ENCODE peak calls at places on chromosomes 16 and 17, in ten cellular contexts. One of them, this sample, is unnamed.

GRCh38 chr16:53358884-53359283 is 75.4 kb upstream of the RBL2 start:
- DNase-seq in nephron progenitor cell: no peak
- DNase-seq in hepatocyte: no peak
- DNase-seq in WTC11: no peak
- DNase-seq in HFFc6: no peak
- DNase-seq in spleen: no peak
- DNase-seq in GM23338: no peak
- DNase-seq in fibroblast of mammary gland: no peak
- DNase-seq in fibroblast of lung: no peak
- DNase-seq in bronchial epithelial cell: no peak
- DNase-seq in this sample: no peak

GRCh38 chr17:16377804-16378400 is 3.0 kb upstream of the UBB start:
- DNase-seq in nephron progenitor cell: no peak
- DNase-seq in hepatocyte: no peak
- DNase-seq in WTC11: no peak
- DNase-seq in HFFc6: peak
- DNase-seq in spleen: no peak
- DNase-seq in GM23338: no peak
- DNase-seq in fibroblast of mammary gland: peak
- DNase-seq in fibroblast of lung: peak
- DNase-seq in bronchial epithelial cell: peak
- DNase-seq in this sample: peak

GRCh38 chr16:27843800-27844199 is 219.7 kb downstream of the GSG1L start:
- DNase-seq in nephron progenitor cell: no peak
- DNase-seq in hepatocyte: no peak
- DNase-seq in WTC11: no peak
- DNase-seq in HFFc6: no peak
- DNase-seq in spleen: peak
- DNase-seq in GM23338: no peak
- DNase-seq in fibroblast of mammary gland: no peak
- DNase-seq in fibroblast of lung: no peak
- DNase-seq in bronchial epithelial cell: no peak
- DNase-seq in this sample: no peak

GRCh38 chr16:86828653-86829052 is 250.3 kb downstream of the FOXL1 start:
- DNase-seq in nephron progenitor cell: no peak
- DNase-seq in hepatocyte: no peak
- DNase-seq in WTC11: no peak
- DNase-seq in HFFc6: no peak
- DNase-seq in spleen: peak
- DNase-seq in GM23338: no peak
- DNase-seq in fibroblast of mammary gland: no peak
- DNase-seq in fibroblast of lung: no peak
- DNase-seq in bronchial epithelial cell: no peak
- DNase-seq in this sample: no peak

GRCh38 chr16:72637306-72637705 is 410.6 kb downstream of the ZFHX3 start:
- DNase-seq in nephron progenitor cell: no peak
- DNase-seq in hepatocyte: peak
- DNase-seq in WTC11: no peak
- DNase-seq in HFFc6: peak
- DNase-seq in spleen: no peak
- DNase-seq in GM23338: no peak
- DNase-seq in fibroblast of mammary gland: peak
- DNase-seq in fibroblast of lung: peak
- DNase-seq in bronchial epithelial cell: peak
- DNase-seq in this sample: peak

GRCh38 chr17:6346387-6346786 is 88.5 kb downstream of the AIPL1 start:
- DNase-seq in nephron progenitor cell: no peak
- DNase-seq in hepatocyte: no peak
- DNase-seq in WTC11: no peak
- DNase-seq in HFFc6: no peak
- DNase-seq in spleen: no peak
- DNase-seq in GM23338: no peak
- DNase-seq in fibroblast of mammary gland: no peak
- DNase-seq in fibroblast of lung: no peak
- DNase-seq in bronchial epithelial cell: no peak
- DNase-seq in this sample: no peak

GRCh38 chr17:69912819-69913218 is 162.2 kb upstream of the KCNJ16 start:
- DNase-seq in nephron progenitor cell: no peak
- DNase-seq in hepatocyte: no peak
- DNase-seq in WTC11: no peak
- DNase-seq in HFFc6: no peak
- DNase-seq in spleen: no peak
- DNase-seq in GM23338: no peak
- DNase-seq in fibroblast of mammary gland: no peak
- DNase-seq in fibroblast of lung: no peak
- DNase-seq in bronchial epithelial cell: no peak
- DNase-seq in this sample: no peak

GRCh38 chr16:11053916-11054460 is 109.6 kb downstream of the CLEC16A start:
- DNase-seq in nephron progenitor cell: no peak
- DNase-seq in hepatocyte: no peak
- DNase-seq in WTC11: no peak
- DNase-seq in HFFc6: no peak
- DNase-seq in spleen: no peak
- DNase-seq in GM23338: no peak
- DNase-seq in fibroblast of mammary gland: no peak
- DNase-seq in fibroblast of lung: no peak
- DNase-seq in bronchial epithelial cell: no peak
- DNase-seq in this sample: no peak

GRCh38 chr16:71846443-71846842 is 667 bp downstream of the ATXN1L start:
- DNase-seq in nephron progenitor cell: peak
- DNase-seq in hepatocyte: peak
- DNase-seq in WTC11: peak
- DNase-seq in HFFc6: no peak
- DNase-seq in spleen: no peak
- DNase-seq in GM23338: peak
- DNase-seq in fibroblast of mammary gland: peak
- DNase-seq in fibroblast of lung: peak
- DNase-seq in bronchial epithelial cell: no peak
- DNase-seq in this sample: peak

GRCh38 chr16:30698816-30699614 is at the start of gene SRCAP:
- DNase-seq in nephron progenitor cell: peak
- DNase-seq in hepatocyte: peak
- DNase-seq in WTC11: peak
- DNase-seq in HFFc6: peak
- DNase-seq in spleen: peak
- DNase-seq in GM23338: peak
- DNase-seq in fibroblast of mammary gland: peak
- DNase-seq in fibroblast of lung: peak
- DNase-seq in bronchial epithelial cell: peak
- DNase-seq in this sample: peak

GRCh38 chr17:10197721-10198508 is 491 bp downstream of the GAS7 start:
- DNase-seq in nephron progenitor cell: peak
- DNase-seq in hepatocyte: peak
- DNase-seq in WTC11: peak
- DNase-seq in HFFc6: no peak
- DNase-seq in spleen: peak
- DNase-seq in GM23338: peak
- DNase-seq in fibroblast of mammary gland: no peak
- DNase-seq in fibroblast of lung: no peak
- DNase-seq in bronchial epithelial cell: no peak
- DNase-seq in this sample: no peak

DNA sequence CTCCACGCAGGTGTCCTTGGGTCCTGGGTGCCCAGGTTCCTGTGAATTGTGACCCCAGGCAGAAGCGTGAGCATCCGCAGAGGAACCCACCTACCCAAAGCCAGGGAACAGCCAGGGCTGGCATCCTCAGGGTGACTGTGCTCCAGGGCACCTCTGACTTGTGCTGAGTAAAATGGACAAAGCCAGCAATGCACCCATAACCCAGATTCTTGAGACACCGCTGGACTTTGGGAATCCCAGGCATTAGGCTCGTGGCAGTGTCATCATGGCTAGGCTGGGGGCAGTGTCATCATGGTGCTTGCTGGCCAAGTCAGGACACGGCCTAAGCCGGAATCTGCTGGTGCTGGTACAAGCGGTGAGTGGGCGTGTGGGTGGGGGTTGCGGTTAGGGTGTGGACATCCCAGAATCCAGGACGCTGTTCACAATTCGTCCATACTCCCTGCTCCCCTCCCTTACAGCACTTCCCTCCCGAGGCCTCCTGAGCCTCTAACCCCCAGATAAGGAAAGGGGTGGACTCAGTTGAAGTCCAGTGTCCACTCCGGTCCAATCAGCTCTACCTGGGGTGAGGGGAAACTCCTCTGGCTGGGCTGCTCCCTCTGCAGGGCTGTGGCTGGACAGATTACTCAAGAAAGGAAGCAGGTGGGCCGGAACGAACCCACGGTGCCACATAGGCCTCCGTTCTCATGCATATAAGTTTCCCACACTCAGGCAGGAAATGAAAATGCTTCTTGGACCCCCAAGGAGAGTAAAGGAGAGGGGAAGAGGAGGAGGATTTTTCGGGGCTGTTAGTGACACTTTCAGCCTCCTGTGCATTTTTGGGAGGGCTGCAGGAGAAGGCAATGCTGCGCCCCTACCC is 138.9 kb downstream of the SEC14L1 start:
- DNase-seq in nephron progenitor cell: no peak
- DNase-seq in hepatocyte: peak
- DNase-seq in WTC11: no peak
- DNase-seq in HFFc6: no peak
- DNase-seq in spleen: no peak
- DNase-seq in GM23338: peak
- DNase-seq in fibroblast of mammary gland: peak
- DNase-seq in fibroblast of lung: peak
- DNase-seq in bronchial epithelial cell: peak
- DNase-seq in this sample: peak
- TF ChIP-seq CTCF in nephron progenitor cell: no peak
- TF ChIP-seq CTCF in hepatocyte: no peak
- TF ChIP-seq CTCF in WTC11: no peak
- TF ChIP-seq CTCF in HFFc6: no peak
- TF ChIP-seq CTCF in spleen: no peak
- TF ChIP-seq CTCF in GM23338: no peak
- TF ChIP-seq CTCF in fibroblast of mammary gland: no peak
- TF ChIP-seq CTCF in fibroblast of lung: no peak
- TF ChIP-seq CTCF in bronchial epithelial cell: no peak
- TF ChIP-seq CTCF in this sample: no peak

GRCh38 chr16:29641561-29641960 is 21.5 kb upstream of the SPN start:
- DNase-seq in nephron progenitor cell: no peak
- DNase-seq in hepatocyte: no peak
- DNase-seq in WTC11: no peak
- DNase-seq in HFFc6: no peak
- DNase-seq in spleen: no peak
- DNase-seq in GM23338: no peak
- DNase-seq in fibroblast of mammary gland: no peak
- DNase-seq in fibroblast of lung: peak
- DNase-seq in bronchial epithelial cell: no peak
- DNase-seq in this sample: no peak
- TF ChIP-seq CTCF in nephron progenitor cell: no peak
- TF ChIP-seq CTCF in hepatocyte: peak
- TF ChIP-seq CTCF in WTC11: no peak
- TF ChIP-seq CTCF in HFFc6: peak
- TF ChIP-seq CTCF in spleen: no peak
- TF ChIP-seq CTCF in GM23338: peak
- TF ChIP-seq CTCF in fibroblast of mammary gland: no peak
- TF ChIP-seq CTCF in fibroblast of lung: peak
- TF ChIP-seq CTCF in bronchial epithelial cell: no peak
- TF ChIP-seq CTCF in this sample: no peak

GRCh38 chr16:78768226-78768625 is 668.8 kb downstream of the WWOX start:
- DNase-seq in nephron progenitor cell: no peak
- DNase-seq in hepatocyte: no peak
- DNase-seq in WTC11: no peak
- DNase-seq in HFFc6: no peak
- DNase-seq in spleen: no peak
- DNase-seq in GM23338: no peak
- DNase-seq in fibroblast of mammary gland: no peak
- DNase-seq in fibroblast of lung: no peak
- DNase-seq in bronchial epithelial cell: no peak
- DNase-seq in this sample: no peak

GRCh38 chr16:78761427-78761826 is 662.0 kb downstream of the WWOX start:
- DNase-seq in nephron progenitor cell: no peak
- DNase-seq in hepatocyte: no peak
- DNase-seq in WTC11: no peak
- DNase-seq in HFFc6: no peak
- DNase-seq in spleen: no peak
- DNase-seq in GM23338: no peak
- DNase-seq in fibroblast of mammary gland: no peak
- DNase-seq in fibroblast of lung: no peak
- DNase-seq in bronchial epithelial cell: no peak
- DNase-seq in this sample: no peak

GRCh38 chr16:78762222-78762621 is 662.8 kb downstream of the WWOX start:
- DNase-seq in nephron progenitor cell: no peak
- DNase-seq in hepatocyte: no peak
- DNase-seq in WTC11: no peak
- DNase-seq in HFFc6: no peak
- DNase-seq in spleen: no peak
- DNase-seq in GM23338: no peak
- DNase-seq in fibroblast of mammary gland: no peak
- DNase-seq in fibroblast of lung: no peak
- DNase-seq in bronchial epithelial cell: peak
- DNase-seq in this sample: no peak

GRCh38 chr16:78764478-78764877 is 665.0 kb downstream of the WWOX start:
- DNase-seq in nephron progenitor cell: no peak
- DNase-seq in hepatocyte: no peak
- DNase-seq in WTC11: no peak
- DNase-seq in HFFc6: no peak
- DNase-seq in spleen: no peak
- DNase-seq in GM23338: no peak
- DNase-seq in fibroblast of mammary gland: no peak
- DNase-seq in fibroblast of lung: no peak
- DNase-seq in bronchial epithelial cell: no peak
- DNase-seq in this sample: no peak

DNA sequence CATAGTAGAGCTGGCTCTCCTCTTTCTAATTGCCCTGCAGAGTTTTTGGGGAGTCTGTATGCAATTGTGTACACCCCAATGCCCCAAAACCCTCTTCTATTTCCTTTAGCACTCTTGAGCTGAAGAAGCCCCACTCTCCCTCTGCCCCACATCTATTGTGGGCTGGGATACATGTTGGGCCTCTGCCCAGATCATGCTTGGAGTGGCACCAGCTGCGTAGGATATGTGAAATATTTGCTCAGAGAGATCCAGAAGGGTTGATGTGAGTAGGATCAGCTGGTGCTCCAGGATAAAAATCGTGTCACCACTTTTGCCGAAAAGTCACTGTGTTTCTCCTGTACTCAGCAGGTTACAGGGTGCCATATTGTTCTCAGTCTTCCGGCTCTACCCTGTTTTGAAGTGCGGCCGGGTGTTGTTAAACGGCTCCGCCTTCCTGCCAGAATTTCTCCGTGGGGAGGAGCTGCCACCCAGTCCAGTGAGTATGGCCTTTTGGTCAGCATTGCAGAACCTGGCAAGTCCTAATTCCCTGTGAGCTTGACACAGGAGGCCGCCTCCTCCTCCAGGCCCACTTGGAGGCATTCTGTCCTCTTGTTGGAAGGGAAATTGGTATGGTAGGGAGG is 664.5 kb downstream of the WWOX start:
- DNase-seq in nephron progenitor cell: no peak
- DNase-seq in hepatocyte: no peak
- DNase-seq in WTC11: no peak
- DNase-seq in HFFc6: no peak
- DNase-seq in spleen: no peak
- DNase-seq in GM23338: no peak
- DNase-seq in fibroblast of mammary gland: no peak
- DNase-seq in fibroblast of lung: peak
- DNase-seq in bronchial epithelial cell: no peak
- DNase-seq in this sample: no peak
- TF ChIP-seq CTCF in nephron progenitor cell: no peak
- TF ChIP-seq CTCF in hepatocyte: no peak
- TF ChIP-seq CTCF in WTC11: no peak
- TF ChIP-seq CTCF in HFFc6: no peak
- TF ChIP-seq CTCF in spleen: no peak
- TF ChIP-seq CTCF in GM23338: no peak
- TF ChIP-seq CTCF in fibroblast of mammary gland: no peak
- TF ChIP-seq CTCF in fibroblast of lung: no peak
- TF ChIP-seq CTCF in bronchial epithelial cell: no peak
- TF ChIP-seq CTCF in this sample: no peak

GRCh38 chr17:57948555-57949420 is 6.4 kb downstream of the CUEDC1 start:
- DNase-seq in nephron progenitor cell: no peak
- DNase-seq in hepatocyte: peak
- DNase-seq in WTC11: no peak
- DNase-seq in HFFc6: peak
- DNase-seq in spleen: no peak
- DNase-seq in GM23338: peak
- DNase-seq in fibroblast of mammary gland: peak
- DNase-seq in fibroblast of lung: peak
- DNase-seq in bronchial epithelial cell: peak
- DNase-seq in this sample: peak
- TF ChIP-seq CTCF in nephron progenitor cell: no peak
- TF ChIP-seq CTCF in hepatocyte: no peak
- TF ChIP-seq CTCF in WTC11: no peak
- TF ChIP-seq CTCF in HFFc6: peak
- TF ChIP-seq CTCF in spleen: no peak
- TF ChIP-seq CTCF in GM23338: no peak
- TF ChIP-seq CTCF in fibroblast of mammary gland: no peak
- TF ChIP-seq CTCF in fibroblast of lung: no peak
- TF ChIP-seq CTCF in bronchial epithelial cell: peak
- TF ChIP-seq CTCF in this sample: no peak

This sample was measured in MCF 10A.